ENCODE peak calls at places on chromosomes 5 and 9, in seven cellular contexts. N is body of pancreas; J is NAMALWA; Y is left lung; T is coronary artery; I is GM03348; H is stimulated activated CD4-positive, alpha-beta T cell treated with anti-CD3 and anti-CD28 coated beads, TNF-alpha, amount 100 ng/mL, for 4 hours. E is an unnamed sample.

GRCh38 chr5:83559141-83559785 is 87.7 kb downstream of the VCAN start:
- DNase-seq in N (no peak), J (no peak), Y (no peak), T (no peak), I (no peak), H (no peak), E (no peak)

GRCh38 chr5:38115318-38115827 is 143.0 kb upstream of the EGFLAM start:
- DNase-seq in N (no peak), J (no peak), Y (no peak), T (no peak), I (no peak), H (no peak), E (no peak)

GRCh38 chr5:1521671-1522600 is 1.8 kb downstream of the LPCAT1 start:
- DNase-seq in N (peak; percentile 12), J (no peak), Y (peak; percentile 84), T (peak; percentile 68), I (peak; percentile 87), H (no peak), E (peak; percentile 87)

GRCh38 chr5:172002310-172002709 is 4.1 kb downstream of the FBXW11 start:
- DNase-seq in N (no peak), J (peak; percentile 71), Y (no peak), T (no peak), I (peak; percentile 29), H (no peak), E (no peak)

GRCh38 chr9:15299374-15299939 is 7.6 kb downstream of the TTC39B start:
- DNase-seq in N (no peak), J (no peak), Y (no peak), T (no peak), I (no peak), H (no peak), E (no peak)

GRCh38 chr5:14915291-14915976 is 43.9 kb upstream of the ANKH start:
- DNase-seq in N (no peak), J (no peak), Y (no peak), T (no peak), I (no peak), H (no peak), E (no peak)

GRCh38 chr5:147445951-147446350 is 63.9 kb downstream of the DPYSL3 start:
- DNase-seq in N (no peak), J (no peak), Y (no peak), T (no peak), I (no peak), H (no peak), E (no peak)

GRCh38 chr9:115012476-115012875 is 82.1 kb upstream of the TNFSF8 start:
- DNase-seq in N (no peak), J (no peak), Y (no peak), T (no peak), I (no peak), H (no peak), E (no peak)

GRCh38 chr5:179558912-179559279 is 8.5 kb downstream of the RUFY1 start:
- DNase-seq in N (peak; percentile 51), J (peak; percentile 13), Y (no peak), T (no peak), I (no peak), H (no peak), E (no peak)

GRCh38 chr5:83048277-83048676 is 28.9 kb downstream of the TMEM167A start:
- DNase-seq in N (no peak), J (no peak), Y (no peak), T (no peak), I (no peak), H (no peak), E (no peak)

GRCh38 chr5:112146323-112146848 is 272.7 kb downstream of the EPB41L4A start:
- DNase-seq in N (peak; percentile 26), J (no peak), Y (no peak), T (no peak), I (peak; percentile 67), H (no peak), E (no peak)

GRCh38 chr5:90682278-90682677 is 123.7 kb downstream of the ADGRV1 start:
- DNase-seq in N (no peak), J (no peak), Y (no peak), T (no peak), I (no peak), H (no peak), E (no peak)

GRCh38 chr9:78972303-78973002 is 599.3 kb upstream of the TLE4 start:
- DNase-seq in N (no peak), J (no peak), Y (no peak), T (no peak), I (no peak), H (no peak), E (no peak)

GRCh38 chr5:72364961-72365360 is 44.8 kb downstream of the PTCD2 start:
- DNase-seq in N (no peak), J (no peak), Y (no peak), T (no peak), I (no peak), H (no peak), E (no peak)

GRCh38 chr9:133558191-133559126 is 24.0 kb downstream of the ADAMTSL2 start:
- DNase-seq in N (no peak), J (peak; percentile 77), Y (no peak), T (no peak), I (peak; percentile 92), H (no peak), E (no peak)

GRCh38 chr9:130693101-130693425 is 517 bp upstream of the EXOSC2 start:
- DNase-seq in N (no peak), J (no peak), Y (no peak), T (no peak), I (no peak), H (no peak), E (no peak)